ENCODE peak calls at places on chromosomes 4 and X, in six cellular contexts. X is H9, V is H1, O is IMR-90, H is neuronal stem cell, I is trophoblast cell. R is an unnamed sample.

GRCh38 chr4:168832746-168833575 is 177.1 kb downstream of the CBR4 start:
- DNase-seq in X (peak), V (peak), O (no peak), H (no peak), I (no peak), R (peak)

GRCh38 chr4:7691061-7691460 is 248.6 kb downstream of the AFAP1 start:
- DNase-seq in X (no peak), V (no peak), O (no peak), H (no peak), I (no peak), R (no peak)

GRCh38 chr4:69984030-69984443 is 11.7 kb upstream of the STATH start:
- DNase-seq in X (no peak), V (no peak), O (no peak), H (no peak), I (no peak), R (no peak)

GRCh38 chr4:183504930-183505555 is at the start of gene ING2:
- DNase-seq in X (no peak), V (peak), O (no peak), H (no peak), I (peak), R (peak)

GRCh38 chr4:24624381-24624780 is 40.0 kb upstream of the DHX15 start:
- DNase-seq in X (no peak), V (no peak), O (no peak), H (no peak), I (no peak), R (no peak)

GRCh38 chr4:48898733-48899431 is 7.7 kb downstream of the OCIAD2 start:
- DNase-seq in X (no peak), V (no peak), O (no peak), H (no peak), I (no peak), R (peak)

GRCh38 chrX:38304010-38304409 is 23.3 kb downstream of the RPGR start:
- DNase-seq in X (no peak), V (no peak), O (peak), H (no peak), I (no peak), R (peak)

GRCh38 chr4:138199568-138200235 is 42.4 kb downstream of the SLC7A11 start:
- DNase-seq in X (no peak), V (no peak), O (peak), H (no peak), I (peak), R (no peak)

GRCh38 chr4:38283724-38284123 is 323.5 kb downstream of the PTTG2 start:
- DNase-seq in X (no peak), V (no peak), O (no peak), H (no peak), I (no peak), R (no peak)

GRCh38 chrX:44431206-44431605 is 87.7 kb upstream of the EFHC2 start:
- DNase-seq in X (no peak), V (no peak), O (peak), H (no peak), I (no peak), R (peak)

GRCh38 chr4:140046037-140046436 is 107.9 kb downstream of the MAML3 start:
- DNase-seq in X (no peak), V (no peak), O (no peak), H (no peak), I (no peak), R (no peak)

GRCh38 chr4:188023682-188024081 is 28.1 kb downstream of the ZFP42 start:
- DNase-seq in X (peak), V (no peak), O (peak), H (no peak), I (peak), R (peak)

GRCh38 chr4:187286536-187286935 is 562.9 kb upstream of the FAT1 start:
- DNase-seq in X (no peak), V (no peak), O (peak), H (no peak), I (peak), R (peak)

GRCh38 chr4:53932784-53933183 is 131.6 kb downstream of the CHIC2 start:
- DNase-seq in X (no peak), V (no peak), O (peak), H (no peak), I (no peak), R (no peak)

GRCh38 chr4:20320232-20320631 is 68.5 kb downstream of the SLIT2 start:
- DNase-seq in X (no peak), V (no peak), O (no peak), H (no peak), I (no peak), R (peak)

GRCh38 chrX:130834149-130834548 is 68.9 kb downstream of the ENOX2 start:
- DNase-seq in X (peak), V (no peak), O (no peak), H (peak), I (no peak), R (no peak)

GRCh38 chr4:2828758-2829181 is 14.9 kb upstream of the ADD1 start:
- DNase-seq in X (no peak), V (no peak), O (no peak), H (no peak), I (no peak), R (no peak)

DNA sequence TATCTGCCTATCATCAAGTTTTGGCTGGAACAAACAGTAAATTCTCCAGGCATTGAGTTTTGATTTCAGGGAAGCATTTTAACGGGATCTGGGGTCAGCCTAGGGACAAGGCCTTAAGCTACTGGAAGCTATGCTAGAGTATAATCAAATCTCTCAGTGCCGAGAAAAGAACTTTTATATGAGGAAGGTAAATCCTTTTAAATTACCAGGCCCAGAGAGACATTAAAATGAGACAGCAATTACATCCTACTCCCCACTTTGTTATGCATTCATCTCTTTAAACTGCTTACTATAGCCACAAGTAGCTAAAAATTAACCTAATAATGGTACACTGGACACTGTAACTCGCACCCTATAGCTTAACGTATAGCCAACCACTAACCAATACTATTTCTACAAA is 1.9 kb upstream of the NUDT9 start:
- DNase-seq in X (no peak), V (no peak), O (no peak), H (no peak), I (no peak), R (no peak)
- H4K8ac ChIP-seq in X (no peak), V (no peak), O (no peak), H (no peak), I (no peak), R (no peak)

DNA sequence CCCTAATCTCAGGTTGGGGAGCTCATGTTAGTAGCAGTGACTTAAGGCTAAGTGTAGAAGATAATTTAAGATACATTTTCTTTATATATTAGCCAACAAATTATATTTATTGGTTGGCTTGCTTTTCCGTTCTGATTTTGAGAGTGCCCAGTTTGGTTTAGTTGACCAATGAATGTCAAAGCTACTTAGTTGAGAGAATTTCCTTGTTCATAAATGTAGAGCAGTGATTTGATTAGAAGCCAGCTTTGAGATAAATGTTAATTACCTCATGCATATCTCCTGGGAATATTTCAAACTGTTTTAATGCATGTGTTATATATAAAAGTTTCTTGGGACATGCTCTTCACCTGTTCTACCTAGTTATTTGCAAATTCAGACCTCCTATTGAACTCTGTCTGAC is 44.3 kb downstream of the SPATA18 start:
- DNase-seq in X (no peak), V (no peak), O (no peak), H (no peak), I (no peak), R (no peak)
- H3K14ac ChIP-seq in X (no peak), V (no peak), O (no peak), H (no peak), I (no peak), R (no peak)

DNA sequence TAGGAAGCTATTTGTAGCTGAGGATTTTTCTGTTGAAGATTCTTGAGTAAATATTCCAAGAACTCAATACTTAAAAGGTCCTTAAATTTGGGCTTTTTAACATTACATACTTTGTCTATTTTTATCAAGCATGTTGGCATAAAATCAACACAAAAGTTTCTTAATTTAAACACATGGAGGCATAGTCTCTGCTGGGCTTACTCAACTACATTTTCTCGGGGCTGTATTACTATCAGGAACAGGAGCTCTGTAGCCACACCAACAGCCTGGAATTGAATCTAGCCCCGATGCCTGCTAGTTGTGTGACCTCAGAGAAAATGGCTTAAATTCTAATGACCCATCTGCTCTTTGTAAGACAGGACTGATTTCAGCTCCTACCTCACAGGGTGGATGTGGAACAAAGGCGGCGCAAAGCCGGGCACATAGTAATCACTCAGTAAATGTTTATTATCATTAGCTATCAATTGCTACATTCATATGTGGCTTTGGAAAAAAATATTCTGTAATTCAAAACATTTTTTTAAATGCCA is 207.0 kb downstream of the NSUN7 start:
- DNase-seq in X (no peak), V (peak), O (peak), H (no peak), I (no peak), R (no peak)
- H4K8ac ChIP-seq in X (no peak), V (no peak), O (peak), H (no peak), I (no peak), R (no peak)

GRCh38 chr4:159747983-159748382 is 645.1 kb downstream of the RAPGEF2 start:
- DNase-seq in X (no peak), V (no peak), O (no peak), H (no peak), I (no peak), R (no peak)

GRCh38 chr4:159748834-159749444 is 646.1 kb downstream of the RAPGEF2 start:
- DNase-seq in X (no peak), V (no peak), O (no peak), H (no peak), I (no peak), R (no peak)
- H3K14ac ChIP-seq in X (no peak), V (no peak), O (no peak), H (no peak), I (no peak), R (no peak)

DNA sequence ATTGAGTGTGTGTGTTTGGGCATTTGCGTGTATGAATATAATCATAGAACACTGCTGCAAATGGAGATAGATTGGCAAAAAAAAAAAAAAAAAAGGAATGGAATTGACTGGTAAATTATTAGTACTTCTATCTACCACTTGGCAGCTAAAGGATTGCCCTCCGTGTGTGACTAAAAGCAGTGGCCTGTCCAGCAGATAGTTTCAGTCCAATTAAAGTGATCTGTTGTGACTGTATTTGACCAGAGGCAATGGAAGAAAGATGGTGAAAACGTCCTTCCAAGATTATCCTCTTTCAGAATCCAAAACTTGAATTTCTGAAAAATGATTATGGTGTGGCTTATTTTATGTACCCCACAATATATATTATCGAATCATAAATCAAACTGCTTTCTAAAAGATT is 19.5 kb upstream of the TENM3 start:
- DNase-seq in X (no peak), V (no peak), O (no peak), H (no peak), I (no peak), R (no peak)
- H4K8ac ChIP-seq in X (no peak), V (no peak), O (no peak), H (no peak), I (no peak), R (no peak)